ENCODE peak calls at places on chromosomes 5 and 9, in four cellular contexts. One of them, this sample, is unnamed.

GRCh38 chr9:72305102-72305546 is 59.9 kb downstream of the ZFAND5 start:
- DNase-seq in heart left ventricle: peak; percentile 79
- DNase-seq in progenitor cell of endocrine pancreas: no peak
- DNase-seq in AG10803: no peak
- DNase-seq in this sample: no peak

GRCh38 chr5:78568676-78569075 is 79.9 kb downstream of the LHFPL2 start:
- DNase-seq in progenitor cell of endocrine pancreas: no peak
- DNase-seq in heart left ventricle: no peak
- DNase-seq in AG10803: no peak
- DNase-seq in this sample: no peak

GRCh38 chr9:74570879-74571512 is 73.9 kb downstream of the RORB start:
- DNase-seq in AG10803: peak; percentile 11
- DNase-seq in progenitor cell of endocrine pancreas: no peak
- DNase-seq in heart left ventricle: no peak
- DNase-seq in this sample: peak; percentile 30

GRCh38 chr5:179550511-179551342 is at the start of gene RUFY1:
- DNase-seq in AG10803: peak; percentile 75
- DNase-seq in progenitor cell of endocrine pancreas: peak; percentile 69
- DNase-seq in heart left ventricle: peak; percentile 87
- DNase-seq in this sample: peak; percentile 81

GRCh38 chr9:107584186-107584585 is 94.6 kb upstream of the KLF4 start:
- DNase-seq in AG10803: no peak
- DNase-seq in heart left ventricle: no peak
- DNase-seq in progenitor cell of endocrine pancreas: no peak
- DNase-seq in this sample: no peak

GRCh38 chr9:116279230-116279629 is 125.6 kb downstream of the PAPPA start:
- DNase-seq in AG10803: no peak
- DNase-seq in progenitor cell of endocrine pancreas: no peak
- DNase-seq in heart left ventricle: no peak
- DNase-seq in this sample: no peak

GRCh38 chr5:73373814-73374510 is 74.6 kb downstream of the FOXD1 start:
- DNase-seq in progenitor cell of endocrine pancreas: no peak
- DNase-seq in AG10803: peak; percentile 86
- DNase-seq in heart left ventricle: no peak
- DNase-seq in this sample: no peak

GRCh38 chr9:8400378-8400777 is 600.8 kb upstream of the DMAC1 start:
- DNase-seq in heart left ventricle: no peak
- DNase-seq in progenitor cell of endocrine pancreas: no peak
- DNase-seq in AG10803: no peak
- DNase-seq in this sample: no peak

GRCh38 chr9:99049641-99050040 is 55.3 kb upstream of the TGFBR1 start:
- DNase-seq in progenitor cell of endocrine pancreas: no peak
- DNase-seq in heart left ventricle: no peak
- DNase-seq in AG10803: no peak
- DNase-seq in this sample: no peak

GRCh38 chr9:4750021-4750673 is 9.1 kb upstream of the AK3 start:
- DNase-seq in AG10803: peak; percentile 43
- DNase-seq in progenitor cell of endocrine pancreas: no peak
- DNase-seq in heart left ventricle: no peak
- DNase-seq in this sample: no peak

GRCh38 chr9:105911104-105911911 is 217.0 kb downstream of the TMEM38B start:
- DNase-seq in AG10803: peak; percentile 34
- DNase-seq in heart left ventricle: no peak
- DNase-seq in progenitor cell of endocrine pancreas: no peak
- DNase-seq in this sample: no peak

GRCh38 chr5:98474802-98475201 is 298.7 kb upstream of the RGMB start:
- DNase-seq in heart left ventricle: no peak
- DNase-seq in progenitor cell of endocrine pancreas: no peak
- DNase-seq in AG10803: peak; percentile 31
- DNase-seq in this sample: no peak

GRCh38 chr9:83996126-83996525 is 15.5 kb downstream of the RMI1 start:
- DNase-seq in progenitor cell of endocrine pancreas: no peak
- DNase-seq in heart left ventricle: no peak
- DNase-seq in AG10803: no peak
- DNase-seq in this sample: no peak

GRCh38 chr5:148290271-148291195 is 21.7 kb upstream of the SPINK7 start:
- DNase-seq in heart left ventricle: no peak
- DNase-seq in progenitor cell of endocrine pancreas: no peak
- DNase-seq in AG10803: peak; percentile 3
- DNase-seq in this sample: no peak

GRCh38 chr5:3373391-3373790 is 222.2 kb upstream of the IRX1 start:
- DNase-seq in heart left ventricle: no peak
- DNase-seq in AG10803: no peak
- DNase-seq in progenitor cell of endocrine pancreas: no peak
- DNase-seq in this sample: no peak

GRCh38 chr5:168048486-168048885 is 243.0 kb upstream of the WWC1 start:
- DNase-seq in heart left ventricle: no peak
- DNase-seq in AG10803: no peak
- DNase-seq in progenitor cell of endocrine pancreas: no peak
- DNase-seq in this sample: no peak

GRCh38 chr9:119844431-119844830 is 475.2 kb upstream of the BRINP1 start:
- DNase-seq in progenitor cell of endocrine pancreas: no peak
- DNase-seq in AG10803: no peak
- DNase-seq in heart left ventricle: no peak
- DNase-seq in this sample: no peak

GRCh38 chr5:53031695-53032096 is 42.5 kb downstream of the ITGA2 start:
- DNase-seq in progenitor cell of endocrine pancreas: no peak
- DNase-seq in AG10803: peak; percentile 60
- DNase-seq in heart left ventricle: no peak
- DNase-seq in this sample: no peak

GRCh38 chr5:173396311-173396993 is 68.2 kb upstream of the STC2 start:
- DNase-seq in heart left ventricle: no peak
- DNase-seq in AG10803: peak; percentile 11
- DNase-seq in progenitor cell of endocrine pancreas: no peak
- DNase-seq in this sample: peak; percentile 45

GRCh38 chr5:76544268-76544926 is 78.8 kb downstream of the F2RL2 start:
- DNase-seq in heart left ventricle: no peak
- DNase-seq in progenitor cell of endocrine pancreas: no peak
- DNase-seq in AG10803: no peak
- DNase-seq in this sample: no peak

GRCh38 chr9:116103976-116104820 is 49.4 kb upstream of the PAPPA start:
- DNase-seq in heart left ventricle: no peak
- DNase-seq in AG10803: peak; percentile 44
- DNase-seq in progenitor cell of endocrine pancreas: no peak
- DNase-seq in this sample: no peak

GRCh38 chr5:37823433-37824152 is 16.2 kb downstream of the GDNF start:
- DNase-seq in AG10803: no peak
- DNase-seq in heart left ventricle: peak; percentile 13
- DNase-seq in progenitor cell of endocrine pancreas: no peak
- DNase-seq in this sample: no peak

GRCh38 chr9:70438341-70438924 is 24.0 kb upstream of the KLF9 start:
- DNase-seq in AG10803: peak; percentile 28
- DNase-seq in progenitor cell of endocrine pancreas: no peak
- DNase-seq in heart left ventricle: peak; percentile 63
- DNase-seq in this sample: no peak

GRCh38 chr5:67095346-67095871 is 101.2 kb downstream of the CD180 start:
- DNase-seq in AG10803: peak; percentile 66
- DNase-seq in progenitor cell of endocrine pancreas: no peak
- DNase-seq in heart left ventricle: peak; percentile 84
- DNase-seq in this sample: no peak

GRCh38 chr9:36092509-36093215 is 43.9 kb upstream of the GLIPR2 start:
- DNase-seq in progenitor cell of endocrine pancreas: no peak
- DNase-seq in heart left ventricle: no peak
- DNase-seq in AG10803: no peak
- DNase-seq in this sample: no peak

GRCh38 chr5:179344301-179345178 is 721 bp downstream of the ADAMTS2 start:
- DNase-seq in progenitor cell of endocrine pancreas: no peak
- DNase-seq in heart left ventricle: no peak
- DNase-seq in AG10803: no peak
- DNase-seq in this sample: peak; percentile 57

GRCh38 chr5:59081693-59082092 is 498.8 kb downstream of the RAB3C start:
- DNase-seq in progenitor cell of endocrine pancreas: no peak
- DNase-seq in heart left ventricle: no peak
- DNase-seq in AG10803: no peak
- DNase-seq in this sample: no peak

DNA sequence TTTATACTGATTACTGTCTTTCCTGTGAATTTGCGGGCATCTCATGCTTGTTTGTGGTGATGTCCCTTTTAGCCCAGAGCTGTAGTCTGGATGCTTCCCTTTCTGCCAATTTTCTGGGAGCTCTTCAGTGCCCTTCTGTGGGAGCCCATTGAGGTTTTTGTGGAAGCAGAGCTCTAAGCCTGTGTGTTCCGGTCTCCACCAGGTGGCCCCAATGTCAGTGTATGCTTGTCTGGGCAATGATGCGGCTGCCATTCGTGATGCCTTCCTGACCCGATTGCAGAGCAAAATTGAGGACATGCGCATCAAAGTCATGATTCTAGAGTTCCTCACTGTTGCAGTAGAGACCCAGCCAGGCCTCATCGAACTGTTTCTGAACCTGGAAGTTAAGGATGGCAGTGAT is 35.1 kb downstream of the SH3GLB2 start:
- DNase-seq in AG10803: peak; percentile 11
- DNase-seq in heart left ventricle: no peak
- DNase-seq in progenitor cell of endocrine pancreas: no peak
- DNase-seq in this sample: peak; percentile 60
- TF ChIP-seq CTCF in AG10803: peak; percentile 30
- TF ChIP-seq CTCF in heart left ventricle: no peak
- TF ChIP-seq CTCF in progenitor cell of endocrine pancreas: peak; percentile 36
- TF ChIP-seq CTCF in this sample: peak; percentile 48

GRCh38 chr5:142924135-142924883 is 154.1 kb downstream of the ARHGAP26 start:
- DNase-seq in progenitor cell of endocrine pancreas: no peak
- DNase-seq in heart left ventricle: no peak
- DNase-seq in AG10803: no peak
- DNase-seq in this sample: no peak
- TF ChIP-seq CTCF in progenitor cell of endocrine pancreas: no peak
- TF ChIP-seq CTCF in heart left ventricle: no peak
- TF ChIP-seq CTCF in AG10803: peak; percentile 23
- TF ChIP-seq CTCF in this sample: no peak

DNA sequence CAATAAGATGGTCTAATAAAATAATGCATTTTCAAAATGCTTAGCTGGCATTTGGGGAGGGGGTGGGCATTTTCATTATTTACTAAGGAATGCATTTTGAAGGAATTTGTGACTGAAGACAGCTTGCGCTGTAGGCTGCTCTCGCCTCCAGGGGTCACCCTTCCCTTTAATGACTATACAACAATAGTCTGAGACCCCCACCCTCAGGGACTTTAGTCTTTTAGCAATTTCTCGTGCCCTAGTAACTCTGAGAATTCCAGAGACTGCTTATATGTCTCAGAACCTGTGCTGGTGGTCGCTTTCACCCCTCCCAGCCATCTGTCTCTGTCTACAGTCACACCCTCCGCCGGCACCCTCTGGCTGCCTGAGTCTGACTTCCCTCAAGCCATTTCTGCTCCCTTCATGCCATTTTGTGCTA is 671.5 kb downstream of the NR2F1-AS1 start:
- DNase-seq in heart left ventricle: no peak
- DNase-seq in progenitor cell of endocrine pancreas: peak; percentile 13
- DNase-seq in AG10803: no peak
- DNase-seq in this sample: peak; percentile 65
- TF ChIP-seq CTCF in heart left ventricle: peak; percentile 18
- TF ChIP-seq CTCF in progenitor cell of endocrine pancreas: peak; percentile 82
- TF ChIP-seq CTCF in AG10803: peak; percentile 53
- TF ChIP-seq CTCF in this sample: peak; percentile 69

DNA sequence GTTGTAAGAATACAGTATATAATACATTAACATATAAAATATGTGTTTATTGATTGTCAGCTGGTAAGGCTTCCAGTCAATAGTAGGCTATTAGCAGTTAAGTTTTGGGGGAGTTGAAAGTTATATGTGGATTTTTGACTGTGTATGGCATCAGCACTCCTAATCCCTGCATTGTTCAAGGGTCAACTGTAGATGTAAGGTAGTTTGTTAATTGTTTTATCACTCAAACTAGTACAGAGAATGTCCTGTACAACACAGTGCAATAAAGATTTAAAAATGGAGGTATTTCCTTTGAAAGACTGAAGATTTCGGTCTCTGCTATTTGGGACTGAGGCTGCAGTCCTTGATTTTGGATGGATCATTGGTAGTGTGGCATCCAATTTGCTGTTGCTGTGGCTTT is 484.4 kb downstream of the KDM4C start:
- DNase-seq in progenitor cell of endocrine pancreas: no peak
- DNase-seq in heart left ventricle: no peak
- DNase-seq in AG10803: no peak
- DNase-seq in this sample: no peak
- TF ChIP-seq CTCF in progenitor cell of endocrine pancreas: no peak
- TF ChIP-seq CTCF in heart left ventricle: no peak
- TF ChIP-seq CTCF in AG10803: no peak
- TF ChIP-seq CTCF in this sample: no peak

GRCh38 chr9:109401169-109401989 is 80.5 kb upstream of the EPB41L4B start:
- DNase-seq in progenitor cell of endocrine pancreas: peak; percentile 62
- DNase-seq in AG10803: peak; percentile 25
- DNase-seq in heart left ventricle: no peak
- DNase-seq in this sample: peak; percentile 76
- TF ChIP-seq CTCF in progenitor cell of endocrine pancreas: peak; percentile 94
- TF ChIP-seq CTCF in AG10803: peak; percentile 70
- TF ChIP-seq CTCF in heart left ventricle: peak; percentile 37
- TF ChIP-seq CTCF in this sample: peak; percentile 89